ENCODE peak calls at places on chromosomes 4 and X, in four cellular contexts. One of them, this sample, is unnamed.

GRCh38 chrX:56812515-56813105 is 83.6 kb downstream of the NBDY start:
- DNase-seq in K562: no peak
- DNase-seq in HepG2: no peak
- DNase-seq in GM12878: peak
- DNase-seq in this sample: no peak

GRCh38 chr4:16727218-16727617 is 171.2 kb downstream of the LDB2 start:
- DNase-seq in K562: no peak
- DNase-seq in HepG2: no peak
- DNase-seq in GM12878: no peak
- DNase-seq in this sample: no peak

GRCh38 chrX:34859191-34859590 is 83.4 kb upstream of the FAM47B start:
- DNase-seq in K562: no peak
- DNase-seq in HepG2: no peak
- DNase-seq in GM12878: no peak
- DNase-seq in this sample: no peak

GRCh38 chrX:13691845-13692334 is 3.0 kb downstream of the RAB9A start:
- DNase-seq in K562: no peak
- DNase-seq in HepG2: peak
- DNase-seq in GM12878: no peak
- DNase-seq in this sample: no peak

GRCh38 chrX:108699368-108699767 is 37.0 kb downstream of the IRS4 start:
- DNase-seq in K562: no peak
- DNase-seq in HepG2: peak
- DNase-seq in GM12878: peak
- DNase-seq in this sample: no peak

GRCh38 chr4:105946771-105947170 is 51.5 kb downstream of the NPNT start:
- DNase-seq in K562: no peak
- DNase-seq in HepG2: no peak
- DNase-seq in GM12878: no peak
- DNase-seq in this sample: no peak

GRCh38 chrX:1321689-1322088 is 14.9 kb upstream of the IL3RA start:
- DNase-seq in K562: no peak
- DNase-seq in HepG2: no peak
- DNase-seq in GM12878: no peak
- DNase-seq in this sample: no peak

GRCh38 chr4:8162625-8163024 is 4.0 kb upstream of the ABLIM2 start:
- DNase-seq in K562: no peak
- DNase-seq in HepG2: no peak
- DNase-seq in GM12878: no peak
- DNase-seq in this sample: no peak

GRCh38 chrX:135697614-135698013 is 15.8 kb upstream of the CT45A1 start:
- DNase-seq in K562: no peak
- DNase-seq in HepG2: no peak
- DNase-seq in GM12878: no peak
- DNase-seq in this sample: no peak

GRCh38 chr4:68240618-68241017 is 4.9 kb downstream of the TMPRSS11B start:
- DNase-seq in K562: no peak
- DNase-seq in HepG2: no peak
- DNase-seq in GM12878: no peak
- DNase-seq in this sample: no peak

GRCh38 chr4:98827661-98828060 is 101.3 kb downstream of the EIF4E start:
- DNase-seq in K562: no peak
- DNase-seq in HepG2: no peak
- DNase-seq in GM12878: no peak
- DNase-seq in this sample: no peak

GRCh38 chr4:12875640-12876243 is 608.4 kb downstream of the RAB28 start:
- DNase-seq in K562: no peak
- DNase-seq in HepG2: peak
- DNase-seq in GM12878: no peak
- DNase-seq in this sample: no peak

GRCh38 chr4:145731026-145731425 is 51.1 kb downstream of the C4orf51 start:
- DNase-seq in K562: no peak
- DNase-seq in HepG2: peak
- DNase-seq in GM12878: no peak
- DNase-seq in this sample: no peak

GRCh38 chrX:136652822-136653723 is 5.1 kb downstream of the CD40LG start:
- DNase-seq in K562: no peak
- DNase-seq in HepG2: no peak
- DNase-seq in GM12878: no peak
- DNase-seq in this sample: no peak

GRCh38 chrX:134377537-134377936 is 82.4 kb upstream of the HPRT1 start:
- DNase-seq in K562: no peak
- DNase-seq in HepG2: peak
- DNase-seq in GM12878: no peak
- DNase-seq in this sample: no peak

GRCh38 chr4:4302416-4302815 is 12.4 kb downstream of the ZBTB49 start:
- DNase-seq in K562: no peak
- DNase-seq in HepG2: no peak
- DNase-seq in GM12878: no peak
- DNase-seq in this sample: no peak

GRCh38 chr4:2817701-2818350 is 24.9 kb downstream of the SH3BP2 start:
- DNase-seq in K562: no peak
- DNase-seq in HepG2: no peak
- DNase-seq in GM12878: no peak
- DNase-seq in this sample: peak

GRCh38 chr4:5957091-5957490 is 61.1 kb downstream of the C4orf50 start:
- DNase-seq in K562: no peak
- DNase-seq in HepG2: no peak
- DNase-seq in GM12878: no peak
- DNase-seq in this sample: no peak

GRCh38 chrX:724256-724655 is 93.7 kb downstream of the SHOX start:
- DNase-seq in K562: no peak
- DNase-seq in HepG2: no peak
- DNase-seq in GM12878: no peak
- DNase-seq in this sample: no peak

GRCh38 chrX:103431316-103431715 is 55.0 kb downstream of the BEX3 start:
- DNase-seq in K562: no peak
- DNase-seq in HepG2: no peak
- DNase-seq in GM12878: no peak
- DNase-seq in this sample: no peak

GRCh38 chr4:21801661-21802355 is 146.8 kb downstream of the KCNIP4 start:
- DNase-seq in K562: no peak
- DNase-seq in HepG2: no peak
- DNase-seq in GM12878: no peak
- DNase-seq in this sample: no peak

GRCh38 chr4:2343476-2343875 is 75.0 kb downstream of the ZFYVE28 start:
- DNase-seq in K562: no peak
- DNase-seq in HepG2: no peak
- DNase-seq in GM12878: no peak
- DNase-seq in this sample: no peak

GRCh38 chrX:134761788-134762187 is 103.5 kb upstream of the PLAC1 start:
- DNase-seq in K562: no peak
- DNase-seq in HepG2: peak
- DNase-seq in GM12878: no peak
- DNase-seq in this sample: no peak

GRCh38 chr4:69649629-69650028 is 3.4 kb downstream of the UGT2A1 start:
- DNase-seq in K562: no peak
- DNase-seq in HepG2: no peak
- DNase-seq in GM12878: no peak
- DNase-seq in this sample: no peak

GRCh38 chr4:25930722-25931354 is 16.8 kb downstream of the SMIM20 start:
- DNase-seq in K562: no peak
- DNase-seq in HepG2: no peak
- DNase-seq in GM12878: no peak
- DNase-seq in this sample: no peak

GRCh38 chr4:175776217-175776616 is 35.8 kb downstream of the GPM6A start:
- DNase-seq in K562: no peak
- DNase-seq in HepG2: no peak
- DNase-seq in GM12878: no peak
- DNase-seq in this sample: peak

GRCh38 chr4:179307297-179308136 is 1865.3 kb upstream of the AGA start:
- DNase-seq in K562: peak
- DNase-seq in HepG2: peak
- DNase-seq in GM12878: peak
- DNase-seq in this sample: peak

GRCh38 chr4:131974730-131975129 is 1174.4 kb upstream of the PCDH10 start:
- DNase-seq in K562: no peak
- DNase-seq in HepG2: no peak
- DNase-seq in GM12878: no peak
- DNase-seq in this sample: no peak

GRCh38 chr4:183394166-183394951 is 50.1 kb upstream of the CDKN2AIP start:
- DNase-seq in K562: no peak
- DNase-seq in HepG2: no peak
- DNase-seq in GM12878: no peak
- DNase-seq in this sample: no peak

GRCh38 chr4:22099896-22100295 is 151.3 kb upstream of the KCNIP4 start:
- DNase-seq in K562: no peak
- DNase-seq in HepG2: no peak
- DNase-seq in GM12878: no peak
- DNase-seq in this sample: no peak

GRCh38 chrX:8005678-8006347 is 78.6 kb upstream of the PNPLA4 start:
- DNase-seq in K562: no peak
- DNase-seq in HepG2: no peak
- DNase-seq in GM12878: no peak
- DNase-seq in this sample: no peak

GRCh38 chr4:177008836-177009501 is 216.2 kb upstream of the VEGFC start:
- DNase-seq in K562: no peak
- DNase-seq in HepG2: no peak
- DNase-seq in GM12878: no peak
- DNase-seq in this sample: no peak

GRCh38 chr4:7721984-7722551 is 217.6 kb downstream of the AFAP1 start:
- DNase-seq in K562: peak
- DNase-seq in HepG2: no peak
- DNase-seq in GM12878: no peak
- DNase-seq in this sample: no peak

GRCh38 chr4:52869196-52869595 is 7.1 kb downstream of the RASL11B start:
- DNase-seq in K562: no peak
- DNase-seq in HepG2: no peak
- DNase-seq in GM12878: no peak
- DNase-seq in this sample: no peak

GRCh38 chrX:37644381-37645305 is 40.9 kb upstream of the XK start:
- DNase-seq in K562: no peak
- DNase-seq in HepG2: no peak
- DNase-seq in GM12878: no peak
- DNase-seq in this sample: no peak

GRCh38 chr4:103207673-103208072 is 9.5 kb upstream of the CENPE start:
- DNase-seq in K562: no peak
- DNase-seq in HepG2: peak
- DNase-seq in GM12878: no peak
- DNase-seq in this sample: peak

GRCh38 chr4:90174622-90175023 is 47.4 kb downstream of the CCSER1 start:
- DNase-seq in K562: no peak
- DNase-seq in HepG2: no peak
- DNase-seq in GM12878: no peak
- DNase-seq in this sample: no peak
- TF ChIP-seq NR2C2 in K562: no peak
- TF ChIP-seq NR2C2 in HepG2: no peak
- TF ChIP-seq NR2C2 in GM12878: no peak
- TF ChIP-seq NR2C2 in this sample: no peak

GRCh38 chr4:1207603-1208265 is 35.4 kb upstream of the SPON2 start:
- DNase-seq in K562: no peak
- DNase-seq in HepG2: no peak
- DNase-seq in GM12878: no peak
- DNase-seq in this sample: peak
- TF ChIP-seq NR2C2 in K562: no peak
- TF ChIP-seq NR2C2 in HepG2: no peak
- TF ChIP-seq NR2C2 in GM12878: no peak
- TF ChIP-seq NR2C2 in this sample: no peak

DNA sequence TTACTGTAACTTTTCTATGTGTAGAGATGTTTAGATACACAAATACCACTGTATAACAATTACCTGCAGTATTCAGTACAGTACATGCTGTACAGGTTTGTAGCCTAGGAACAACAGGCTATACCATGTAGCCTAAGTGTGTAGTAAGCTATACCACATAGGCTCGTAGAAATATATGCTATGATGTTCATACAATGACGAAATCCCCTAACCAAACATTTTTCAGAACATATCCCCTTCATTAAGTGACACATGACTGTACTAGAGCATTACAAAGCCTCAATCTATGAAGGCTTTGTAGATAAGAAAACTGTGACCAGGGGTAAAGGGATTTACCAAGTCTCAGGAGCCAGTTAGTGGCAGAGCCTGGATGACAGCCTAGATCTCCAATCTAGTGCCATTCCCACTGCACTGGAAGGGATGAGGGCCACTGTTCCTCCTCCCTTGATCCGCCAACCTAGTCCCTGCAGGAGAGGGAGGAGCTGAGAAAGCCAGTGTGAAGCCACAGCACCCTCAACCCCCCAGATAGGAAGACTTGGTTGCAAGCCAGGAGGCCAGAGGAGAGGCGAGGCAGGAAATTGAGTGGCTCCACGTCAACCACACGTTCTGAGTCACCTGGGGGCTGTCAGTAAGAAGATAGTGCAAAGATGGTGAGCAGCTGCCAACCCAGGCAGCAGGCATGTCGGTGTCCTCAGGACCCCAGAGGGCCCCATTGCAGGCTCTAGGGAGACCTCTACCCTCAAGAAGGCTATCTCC is 227.7 kb downstream of the BCOR start:
- DNase-seq in K562: peak
- DNase-seq in HepG2: no peak
- DNase-seq in GM12878: no peak
- DNase-seq in this sample: no peak
- TF ChIP-seq NR2C2 in K562: no peak
- TF ChIP-seq NR2C2 in HepG2: no peak
- TF ChIP-seq NR2C2 in GM12878: no peak
- TF ChIP-seq NR2C2 in this sample: no peak

GRCh38 chr4:185742766-185743165 is 69.2 kb downstream of the SORBS2 start:
- DNase-seq in K562: no peak
- DNase-seq in HepG2: no peak
- DNase-seq in GM12878: no peak
- DNase-seq in this sample: no peak
- TF ChIP-seq NR2C2 in K562: no peak
- TF ChIP-seq NR2C2 in HepG2: no peak
- TF ChIP-seq NR2C2 in GM12878: no peak
- TF ChIP-seq NR2C2 in this sample: no peak

DNA sequence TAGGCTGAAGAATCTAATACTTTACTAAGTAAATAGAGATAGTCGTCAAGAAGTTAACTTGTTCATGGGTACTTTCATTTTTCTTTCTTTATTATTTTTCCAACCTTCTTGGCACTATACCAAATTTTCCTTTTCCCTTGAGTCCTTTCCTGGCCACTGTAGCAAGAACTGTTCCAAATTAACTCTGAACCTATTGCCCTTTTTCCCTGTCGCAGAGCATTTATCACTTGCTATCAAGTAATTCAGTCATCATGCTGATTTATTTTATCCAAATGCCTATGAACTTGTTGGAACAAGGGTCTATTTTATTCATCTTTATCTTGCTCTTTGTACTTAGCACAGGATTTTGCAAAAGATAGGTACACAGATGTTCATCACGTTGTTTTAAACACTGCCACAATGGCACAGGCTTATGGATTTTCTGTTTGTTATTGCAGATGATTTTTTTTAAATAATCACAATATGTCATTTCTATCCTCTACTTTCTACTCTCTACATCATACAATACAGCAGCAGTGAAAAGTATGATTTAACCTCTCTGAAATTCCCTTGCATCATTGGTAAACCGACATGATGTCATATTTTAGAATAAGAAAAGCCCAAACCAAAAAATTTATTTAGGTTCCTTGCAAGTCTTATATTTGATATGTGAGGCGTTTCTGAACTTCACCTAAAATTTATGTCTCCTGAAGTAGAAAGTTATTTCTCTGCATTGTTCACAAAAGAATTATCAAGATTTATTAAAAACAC is 2352.3 kb downstream of the PCDH7 start:
- DNase-seq in K562: no peak
- DNase-seq in HepG2: no peak
- DNase-seq in GM12878: no peak
- DNase-seq in this sample: no peak
- TF ChIP-seq NR2C2 in K562: no peak
- TF ChIP-seq NR2C2 in HepG2: no peak
- TF ChIP-seq NR2C2 in GM12878: no peak
- TF ChIP-seq NR2C2 in this sample: no peak